ENCODE peak calls at places on chromosomes 16 and 17, in six cellular contexts. U is omental fat pad; B is A673; R is activated CD4-positive, alpha-beta memory T cell treated with anti-CD3 and anti-CD28 coated beads, Interleukin-2, amount 10 ng/mL, durations not matched to agents 7 days and 5 days; D is naive thymus-derived CD8-positive, alpha-beta T cell; C is hypothalamus. Z is an unnamed sample.

GRCh38 chr16:3935921-3936320 is 55.4 kb upstream of the CREBBP start:
- DNase-seq in U (no peak), B (no peak), R (no peak), D (no peak), C (no peak), Z (no peak)

GRCh38 chr17:1485311-1485747 is 7.2 kb downstream of the MYO1C start:
- DNase-seq in U (no peak), B (peak), R (peak), D (no peak), C (no peak), Z (no peak)

GRCh38 chr17:59367657-59368045 is 36.2 kb downstream of the YPEL2 start:
- DNase-seq in U (no peak), B (no peak), R (no peak), D (no peak), C (no peak), Z (no peak)

GRCh38 chr16:66175058-66175457 is 191.4 kb upstream of the CDH5 start:
- DNase-seq in U (no peak), B (no peak), R (no peak), D (no peak), C (no peak), Z (no peak)

GRCh38 chr17:29592850-29593545 is at the start of gene ANKRD13B:
- DNase-seq in U (no peak), B (peak), R (peak), D (no peak), C (peak), Z (no peak)

GRCh38 chr16:4005281-4005680 is 111.0 kb downstream of the ADCY9 start:
- DNase-seq in U (no peak), B (no peak), R (no peak), D (no peak), C (no peak), Z (no peak)

GRCh38 chr17:59431606-59432005 is 100.2 kb downstream of the YPEL2 start:
- DNase-seq in U (no peak), B (no peak), R (no peak), D (no peak), C (no peak), Z (no peak)

GRCh38 chr16:85031451-85031850 is 3.9 kb downstream of the KIAA0513 start:
- DNase-seq in U (no peak), B (no peak), R (no peak), D (no peak), C (no peak), Z (no peak)

GRCh38 chr17:54117452-54117851 is 294.7 kb downstream of the KIF2B start:
- DNase-seq in U (no peak), B (no peak), R (no peak), D (no peak), C (no peak), Z (no peak)

GRCh38 chr17:71033336-71033735 is 864.0 kb downstream of the KCNJ2 start:
- DNase-seq in U (no peak), B (peak), R (no peak), D (no peak), C (no peak), Z (no peak)

GRCh38 chr17:79188048-79188447 is 113.4 kb downstream of the ENGASE start:
- DNase-seq in U (no peak), B (peak), R (peak), D (no peak), C (no peak), Z (no peak)

Z was measured in immature natural killer cell.